ENCODE peak calls at places on chromosomes 12 and 14, in six cellular contexts. One of them, this sample, is unnamed.

GRCh38 chr14:63713765-63714164 is 14.1 kb downstream of the SGPP1 start:
- DNase-seq in cardiac fibroblast: peak; percentile 62
- DNase-seq in HCT116: peak; percentile 32
- DNase-seq in adrenal gland: no peak
- DNase-seq in AG04450: no peak
- DNase-seq in foreskin fibroblast: peak; percentile 59
- DNase-seq in this sample: peak; percentile 20

GRCh38 chr12:106646472-106646871 is 63.7 kb downstream of the RFX4 start:
- DNase-seq in cardiac fibroblast: no peak
- DNase-seq in HCT116: no peak
- DNase-seq in adrenal gland: no peak
- DNase-seq in AG04450: no peak
- DNase-seq in foreskin fibroblast: no peak
- DNase-seq in this sample: no peak

GRCh38 chr14:87002831-87003230 is 990.2 kb downstream of the GALC start:
- DNase-seq in cardiac fibroblast: no peak
- DNase-seq in HCT116: no peak
- DNase-seq in adrenal gland: no peak
- DNase-seq in AG04450: no peak
- DNase-seq in foreskin fibroblast: no peak
- DNase-seq in this sample: no peak

GRCh38 chr12:72072613-72073212 is 134.1 kb downstream of the TPH2 start:
- DNase-seq in cardiac fibroblast: no peak
- DNase-seq in HCT116: no peak
- DNase-seq in adrenal gland: no peak
- DNase-seq in AG04450: no peak
- DNase-seq in foreskin fibroblast: no peak
- DNase-seq in this sample: no peak

GRCh38 chr14:21107360-21107781 is 6.5 kb downstream of the TMEM253 start:
- DNase-seq in cardiac fibroblast: peak; percentile 60
- DNase-seq in HCT116: peak; percentile 51
- DNase-seq in adrenal gland: peak; percentile 52
- DNase-seq in AG04450: no peak
- DNase-seq in foreskin fibroblast: no peak
- DNase-seq in this sample: no peak

GRCh38 chr12:42921741-42922511 is 332.4 kb upstream of the PRICKLE1 start:
- DNase-seq in cardiac fibroblast: no peak
- DNase-seq in HCT116: no peak
- DNase-seq in adrenal gland: no peak
- DNase-seq in AG04450: peak; percentile 30
- DNase-seq in foreskin fibroblast: peak; percentile 47
- DNase-seq in this sample: no peak

GRCh38 chr14:99123208-99123870 is 148.7 kb downstream of the BCL11B start:
- DNase-seq in cardiac fibroblast: no peak
- DNase-seq in HCT116: no peak
- DNase-seq in adrenal gland: no peak
- DNase-seq in AG04450: no peak
- DNase-seq in foreskin fibroblast: no peak
- DNase-seq in this sample: no peak

GRCh38 chr14:104109121-104109541 is 23.6 kb downstream of the ASPG start:
- DNase-seq in cardiac fibroblast: no peak
- DNase-seq in HCT116: no peak
- DNase-seq in adrenal gland: no peak
- DNase-seq in AG04450: no peak
- DNase-seq in foreskin fibroblast: no peak
- DNase-seq in this sample: no peak

GRCh38 chr12:58873496-58873895 is 46.8 kb downstream of the LRIG3 start:
- DNase-seq in cardiac fibroblast: no peak
- DNase-seq in HCT116: no peak
- DNase-seq in adrenal gland: no peak
- DNase-seq in AG04450: no peak
- DNase-seq in foreskin fibroblast: no peak
- DNase-seq in this sample: peak; percentile 92

GRCh38 chr12:109741286-109741969 is 27.8 kb downstream of the FAM222A start:
- DNase-seq in cardiac fibroblast: no peak
- DNase-seq in HCT116: no peak
- DNase-seq in adrenal gland: peak; percentile 17
- DNase-seq in AG04450: no peak
- DNase-seq in foreskin fibroblast: no peak
- DNase-seq in this sample: no peak

GRCh38 chr14:68032154-68032553 is 212.6 kb downstream of the RAD51B start:
- DNase-seq in cardiac fibroblast: no peak
- DNase-seq in HCT116: no peak
- DNase-seq in adrenal gland: no peak
- DNase-seq in AG04450: no peak
- DNase-seq in foreskin fibroblast: no peak
- DNase-seq in this sample: no peak

GRCh38 chr12:114952573-114953196 is 268.7 kb upstream of the TBX3 start:
- DNase-seq in cardiac fibroblast: peak; percentile 42
- DNase-seq in HCT116: no peak
- DNase-seq in adrenal gland: peak; percentile 80
- DNase-seq in AG04450: no peak
- DNase-seq in foreskin fibroblast: no peak
- DNase-seq in this sample: peak; percentile 37

GRCh38 chr14:74804219-74804825 is 41.2 kb downstream of the YLPM1 start:
- DNase-seq in cardiac fibroblast: peak; percentile 81
- DNase-seq in HCT116: peak; percentile 33
- DNase-seq in adrenal gland: peak; percentile 33
- DNase-seq in AG04450: peak; percentile 43
- DNase-seq in foreskin fibroblast: peak; percentile 32
- DNase-seq in this sample: peak; percentile 68

GRCh38 chr14:24362241-24362960 is 5.6 kb upstream of the NFATC4 start:
- DNase-seq in cardiac fibroblast: no peak
- DNase-seq in HCT116: no peak
- DNase-seq in adrenal gland: no peak
- DNase-seq in AG04450: no peak
- DNase-seq in foreskin fibroblast: no peak
- DNase-seq in this sample: no peak

GRCh38 chr12:46942579-46942978 is 116.8 kb upstream of the SLC38A4 start:
- DNase-seq in cardiac fibroblast: peak; percentile 41
- DNase-seq in HCT116: no peak
- DNase-seq in adrenal gland: no peak
- DNase-seq in AG04450: no peak
- DNase-seq in foreskin fibroblast: no peak
- DNase-seq in this sample: no peak

DNA sequence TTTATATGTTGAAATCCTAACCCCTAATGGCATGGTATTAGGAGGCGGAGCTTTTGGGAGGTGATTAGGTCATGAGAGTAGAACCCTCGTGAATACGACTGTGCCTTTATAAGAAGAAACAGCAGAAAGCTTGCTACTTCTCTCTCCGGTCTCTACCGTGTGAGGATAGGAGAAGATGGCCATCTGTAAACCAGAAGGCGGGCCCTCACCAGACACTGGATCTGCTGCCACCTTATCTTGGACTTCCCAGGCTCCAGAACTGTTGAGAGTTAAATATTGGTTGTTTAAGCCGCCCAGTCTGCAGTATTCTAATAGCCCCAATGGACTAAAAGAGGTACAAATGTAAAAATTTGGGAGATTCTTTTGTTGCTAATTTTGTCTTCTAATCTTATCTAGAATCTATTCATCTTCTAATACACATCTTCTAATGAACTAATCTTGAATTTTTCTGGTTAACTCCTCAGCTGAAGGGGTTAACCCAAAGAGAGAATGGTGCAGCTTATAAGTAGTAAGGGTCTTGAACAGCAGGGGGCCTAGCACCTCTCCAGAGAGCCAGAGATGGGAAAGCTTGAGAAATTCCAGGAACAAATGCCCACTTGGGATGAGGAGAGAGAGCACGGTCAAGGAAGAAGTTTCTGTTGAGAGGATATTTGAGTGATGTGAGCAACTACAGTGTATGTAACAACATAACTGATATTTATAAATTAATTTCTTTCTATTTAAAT is 264.0 kb upstream of the GRIP1 start:
- DNase-seq in cardiac fibroblast: no peak
- DNase-seq in HCT116: no peak
- DNase-seq in adrenal gland: no peak
- DNase-seq in AG04450: no peak
- DNase-seq in foreskin fibroblast: no peak
- DNase-seq in this sample: no peak
- TF ChIP-seq CTCF in cardiac fibroblast: no peak
- TF ChIP-seq CTCF in HCT116: no peak
- TF ChIP-seq CTCF in adrenal gland: no peak
- TF ChIP-seq CTCF in AG04450: no peak
- TF ChIP-seq CTCF in foreskin fibroblast: no peak
- TF ChIP-seq CTCF in this sample: no peak

GRCh38 chr12:95959107-95959506 is 16.0 kb downstream of the AMDHD1 start:
- DNase-seq in cardiac fibroblast: peak; percentile 28
- DNase-seq in HCT116: peak; percentile 29
- DNase-seq in adrenal gland: no peak
- DNase-seq in AG04450: no peak
- DNase-seq in foreskin fibroblast: no peak
- DNase-seq in this sample: no peak
- TF ChIP-seq CTCF in cardiac fibroblast: peak; percentile 16
- TF ChIP-seq CTCF in HCT116: peak; percentile 41
- TF ChIP-seq CTCF in adrenal gland: peak; percentile 4
- TF ChIP-seq CTCF in AG04450: peak; percentile 27
- TF ChIP-seq CTCF in foreskin fibroblast: peak; percentile 19
- TF ChIP-seq CTCF in this sample: peak; percentile 42

DNA sequence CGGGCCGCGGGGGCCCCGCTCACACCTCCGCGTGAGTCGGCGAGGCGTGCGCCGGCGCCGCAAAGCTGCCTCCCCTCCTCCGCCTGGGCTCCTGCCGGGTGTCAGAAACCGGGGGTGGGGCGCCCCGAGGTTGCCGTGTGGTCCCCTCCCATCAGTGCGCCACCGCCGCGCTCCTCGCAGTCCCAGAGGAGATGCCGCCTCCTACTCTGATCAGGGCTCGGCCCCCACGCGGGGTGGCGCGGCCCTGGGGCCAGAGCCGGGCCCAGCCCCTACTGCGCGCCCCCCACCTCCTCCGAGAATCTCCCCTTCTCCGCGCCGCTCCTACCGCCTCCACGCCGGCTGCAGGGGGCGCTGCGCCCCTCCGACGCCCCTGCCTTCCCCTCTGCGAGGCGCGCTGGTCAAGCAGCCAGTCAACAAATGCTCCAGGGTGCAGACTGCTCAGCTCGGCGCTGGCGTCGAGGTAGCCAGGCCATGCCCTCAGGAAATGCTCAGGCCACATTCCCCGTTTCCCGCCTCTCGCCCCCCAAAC is 467 bp upstream of the JAG2 start:
- DNase-seq in cardiac fibroblast: no peak
- DNase-seq in HCT116: no peak
- DNase-seq in adrenal gland: no peak
- DNase-seq in AG04450: no peak
- DNase-seq in foreskin fibroblast: no peak
- DNase-seq in this sample: no peak
- TF ChIP-seq CTCF in cardiac fibroblast: peak; percentile 30
- TF ChIP-seq CTCF in HCT116: no peak
- TF ChIP-seq CTCF in adrenal gland: peak; percentile 9
- TF ChIP-seq CTCF in AG04450: peak; percentile 41
- TF ChIP-seq CTCF in foreskin fibroblast: peak; percentile 23
- TF ChIP-seq CTCF in this sample: peak; percentile 45

GRCh38 chr12:65279387-65280112 is 1.1 kb downstream of the MSRB3 start:
- DNase-seq in cardiac fibroblast: peak; percentile 35
- DNase-seq in HCT116: no peak
- DNase-seq in adrenal gland: no peak
- DNase-seq in AG04450: no peak
- DNase-seq in foreskin fibroblast: no peak
- DNase-seq in this sample: no peak
- TF ChIP-seq CTCF in cardiac fibroblast: no peak
- TF ChIP-seq CTCF in HCT116: no peak
- TF ChIP-seq CTCF in adrenal gland: no peak
- TF ChIP-seq CTCF in AG04450: no peak
- TF ChIP-seq CTCF in foreskin fibroblast: no peak
- TF ChIP-seq CTCF in this sample: no peak

DNA sequence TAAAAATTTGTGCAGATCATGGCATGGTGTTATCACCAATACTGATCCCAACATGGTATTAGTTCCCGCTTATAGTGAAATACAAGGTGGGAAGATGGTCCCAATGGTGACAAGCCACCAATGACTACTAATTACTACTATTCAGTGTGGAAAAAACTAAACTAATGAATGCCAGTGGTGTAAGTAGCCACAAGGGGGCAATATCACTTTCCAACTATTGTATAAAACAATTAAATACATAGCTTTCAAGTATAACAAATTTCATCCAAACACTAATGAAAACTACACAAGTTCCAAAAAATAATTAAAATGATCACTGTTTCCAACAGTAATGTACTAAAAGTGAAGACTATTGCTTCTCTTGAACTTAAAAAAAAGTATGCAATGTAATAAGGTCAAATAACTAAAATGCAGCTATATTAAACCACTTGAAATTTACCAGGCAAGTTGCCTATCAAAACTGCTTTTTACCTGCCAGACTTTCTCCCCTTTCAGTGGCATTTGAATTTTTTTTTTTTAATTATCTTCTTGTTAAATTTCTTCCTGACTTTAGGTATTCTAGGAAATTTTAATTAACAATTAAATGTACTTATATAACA is 58.0 kb downstream of the PAPLN start:
- DNase-seq in cardiac fibroblast: peak; percentile 63
- DNase-seq in HCT116: peak; percentile 33
- DNase-seq in adrenal gland: no peak
- DNase-seq in AG04450: no peak
- DNase-seq in foreskin fibroblast: peak; percentile 12
- DNase-seq in this sample: peak; percentile 31
- TF ChIP-seq CTCF in cardiac fibroblast: peak; percentile 61
- TF ChIP-seq CTCF in HCT116: peak; percentile 60
- TF ChIP-seq CTCF in adrenal gland: peak; percentile 58
- TF ChIP-seq CTCF in AG04450: peak; percentile 70
- TF ChIP-seq CTCF in foreskin fibroblast: peak; percentile 49
- TF ChIP-seq CTCF in this sample: peak; percentile 54

GRCh38 chr14:64953310-64953654 is 10.7 kb upstream of the GPX2 start:
- DNase-seq in cardiac fibroblast: no peak
- DNase-seq in HCT116: no peak
- DNase-seq in adrenal gland: no peak
- DNase-seq in AG04450: no peak
- DNase-seq in foreskin fibroblast: no peak
- DNase-seq in this sample: no peak

GRCh38 chr14:64953661-64954060 is 11.1 kb upstream of the GPX2 start:
- DNase-seq in cardiac fibroblast: no peak
- DNase-seq in HCT116: no peak
- DNase-seq in adrenal gland: no peak
- DNase-seq in AG04450: no peak
- DNase-seq in foreskin fibroblast: no peak
- DNase-seq in this sample: no peak

GRCh38 chr14:64951724-64952123 is 9.2 kb upstream of the GPX2 start:
- DNase-seq in cardiac fibroblast: no peak
- DNase-seq in HCT116: no peak
- DNase-seq in adrenal gland: no peak
- DNase-seq in AG04450: no peak
- DNase-seq in foreskin fibroblast: no peak
- DNase-seq in this sample: no peak

GRCh38 chr14:64951291-64951690 is 8.7 kb upstream of the GPX2 start:
- DNase-seq in cardiac fibroblast: no peak
- DNase-seq in HCT116: no peak
- DNase-seq in adrenal gland: no peak
- DNase-seq in AG04450: no peak
- DNase-seq in foreskin fibroblast: no peak
- DNase-seq in this sample: no peak

GRCh38 chr14:64952598-64953309 is 10.2 kb upstream of the GPX2 start:
- DNase-seq in cardiac fibroblast: no peak
- DNase-seq in HCT116: no peak
- DNase-seq in adrenal gland: no peak
- DNase-seq in AG04450: no peak
- DNase-seq in foreskin fibroblast: no peak
- DNase-seq in this sample: no peak
- TF ChIP-seq CTCF in cardiac fibroblast: no peak
- TF ChIP-seq CTCF in HCT116: no peak
- TF ChIP-seq CTCF in adrenal gland: no peak
- TF ChIP-seq CTCF in AG04450: peak; percentile 6
- TF ChIP-seq CTCF in foreskin fibroblast: no peak
- TF ChIP-seq CTCF in this sample: peak; percentile 18

GRCh38 chr14:88559852-88560251 is 3.0 kb upstream of the ZC3H14 start:
- DNase-seq in cardiac fibroblast: peak; percentile 73
- DNase-seq in HCT116: no peak
- DNase-seq in adrenal gland: no peak
- DNase-seq in AG04450: peak; percentile 38
- DNase-seq in foreskin fibroblast: peak; percentile 60
- DNase-seq in this sample: peak; percentile 27
- TF ChIP-seq CTCF in cardiac fibroblast: peak; percentile 53
- TF ChIP-seq CTCF in HCT116: peak; percentile 62
- TF ChIP-seq CTCF in adrenal gland: peak; percentile 22
- TF ChIP-seq CTCF in AG04450: peak; percentile 70
- TF ChIP-seq CTCF in foreskin fibroblast: peak; percentile 74
- TF ChIP-seq CTCF in this sample: peak; percentile 50